ENCODE peak calls at places on chromosomes 4 and X, in four cellular contexts. Y is H9, U is H1, Z is IMR-90. P is an unnamed sample.

GRCh38 chr4:28774344-28774743 is 1913.7 kb downstream of the STIM2 start:
- DNase-seq in Y (no peak), U (no peak), Z (no peak), P (no peak)

GRCh38 chr4:142549726-142550463 is 296.2 kb downstream of the INPP4B start:
- DNase-seq in Y (no peak), U (no peak), Z (peak), P (peak)

GRCh38 chrX:25156323-25156722 is 140.6 kb upstream of the ARX start:
- DNase-seq in Y (no peak), U (no peak), Z (no peak), P (no peak)

GRCh38 chrX:78321809-78322208 is 5.6 kb downstream of the CYSLTR1 start:
- DNase-seq in Y (no peak), U (no peak), Z (no peak), P (no peak)

GRCh38 chrX:18886344-18887161 is 97.4 kb downstream of the PHKA2 start:
- DNase-seq in Y (peak), U (peak), Z (peak), P (peak)

GRCh38 chr4:89142691-89143669 is 31.6 kb downstream of the TIGD2 start:
- DNase-seq in Y (no peak), U (no peak), Z (no peak), P (no peak)

GRCh38 chrX:1679238-1679637 is 64.4 kb downstream of the ASMT start:
- DNase-seq in Y (no peak), U (no peak), Z (no peak), P (no peak)

GRCh38 chr4:15438939-15439524 is 11.2 kb downstream of the C1QTNF7 start:
- DNase-seq in Y (no peak), U (no peak), Z (peak), P (no peak)

GRCh38 chrX:13411496-13412207 is 91.8 kb upstream of the ATXN3L start:
- DNase-seq in Y (no peak), U (no peak), Z (no peak), P (peak)

GRCh38 chr4:135225551-135225950 is 1024.0 kb upstream of the PABPC4L start:
- DNase-seq in Y (no peak), U (no peak), Z (no peak), P (no peak)

GRCh38 chr4:37717575-37717974 is 31.4 kb upstream of the RELL1 start:
- DNase-seq in Y (no peak), U (no peak), Z (peak), P (no peak)

GRCh38 chr4:18464160-18464559 is 442.6 kb upstream of the LCORL start:
- DNase-seq in Y (no peak), U (no peak), Z (no peak), P (no peak)

GRCh38 chrX:112197845-112198244 is 115.3 kb upstream of the TRPC5 start:
- DNase-seq in Y (no peak), U (no peak), Z (no peak), P (no peak)

DNA sequence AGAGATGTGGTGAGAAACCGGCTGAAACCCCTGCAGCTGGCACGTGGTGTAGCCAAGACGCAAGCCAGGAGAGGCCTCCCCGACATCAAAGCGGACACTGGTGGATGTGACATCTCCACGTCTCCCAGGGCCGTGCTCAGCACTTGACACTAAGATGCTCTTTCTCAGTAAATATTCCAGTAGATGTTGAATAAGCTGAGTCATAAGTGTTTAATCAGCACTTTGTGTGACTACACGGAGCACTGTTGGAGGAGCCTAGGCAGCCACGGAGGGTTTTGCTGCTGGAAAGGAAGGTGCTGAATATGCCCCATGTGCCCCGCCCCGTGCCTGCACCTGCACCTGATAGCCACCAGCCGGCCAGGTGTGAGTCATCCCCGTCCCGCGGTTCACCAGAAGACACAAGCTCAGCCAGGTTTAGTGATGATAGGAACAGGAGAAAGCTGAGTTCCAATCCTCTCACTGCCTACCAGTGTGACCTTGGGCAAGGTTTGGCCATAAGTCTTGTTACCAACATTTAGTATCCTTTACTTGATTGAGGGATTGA is 29.0 kb upstream of the C4orf50 start:
- DNase-seq in Y (peak), U (peak), Z (no peak), P (peak)
- H3K56ac ChIP-seq in Y (no peak), U (no peak), Z (no peak), P (no peak)

DNA sequence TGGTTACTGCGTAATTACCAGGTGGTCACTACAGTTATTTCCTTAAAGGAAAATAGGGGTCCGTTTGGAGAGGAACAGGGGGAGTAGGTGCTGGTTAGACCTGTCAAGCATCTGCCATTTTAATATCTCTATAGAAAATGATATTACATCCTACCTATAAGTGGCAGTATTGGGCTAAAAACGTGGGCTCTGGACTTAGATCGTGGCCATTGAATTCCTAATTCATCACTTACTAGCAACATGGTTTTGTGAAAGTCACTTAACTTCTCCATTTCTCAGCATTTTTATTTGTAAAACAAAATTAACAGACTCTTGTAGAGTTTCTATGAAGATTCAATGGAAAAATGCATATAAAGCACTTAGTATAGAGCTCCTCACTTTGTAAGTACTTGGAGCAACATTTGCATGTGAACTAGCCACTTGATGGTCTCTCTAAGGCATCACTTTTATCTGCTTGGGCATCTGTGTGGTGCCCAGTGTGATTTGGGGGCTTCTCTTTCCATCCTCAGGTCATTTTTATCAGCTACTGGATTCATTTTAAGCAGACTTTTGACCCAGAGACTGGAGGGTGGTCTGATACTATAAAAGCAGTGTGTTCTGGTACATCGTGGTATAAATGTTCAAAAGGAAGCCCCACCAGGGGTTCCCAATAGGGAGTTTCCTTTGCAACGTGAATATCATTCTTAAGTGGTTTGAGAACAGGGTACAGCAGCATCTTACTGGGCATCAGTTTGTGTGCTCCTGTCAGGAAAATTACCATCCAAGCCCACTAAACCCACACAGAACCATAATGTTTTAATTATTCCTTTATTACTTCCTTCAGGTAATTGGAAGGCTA is 42.7 kb upstream of the RASSF6 start:
- DNase-seq in Y (no peak), U (no peak), Z (peak), P (peak)
- H2BK5ac ChIP-seq in Y (no peak), U (no peak), Z (peak), P (no peak)

GRCh38 chr4:113445286-113445685 is 316.3 kb downstream of the CAMK2D start:
- DNase-seq in Y (no peak), U (no peak), Z (peak), P (no peak)
- H3K4me2 ChIP-seq in Y (no peak), U (no peak), Z (peak), P (no peak)

DNA sequence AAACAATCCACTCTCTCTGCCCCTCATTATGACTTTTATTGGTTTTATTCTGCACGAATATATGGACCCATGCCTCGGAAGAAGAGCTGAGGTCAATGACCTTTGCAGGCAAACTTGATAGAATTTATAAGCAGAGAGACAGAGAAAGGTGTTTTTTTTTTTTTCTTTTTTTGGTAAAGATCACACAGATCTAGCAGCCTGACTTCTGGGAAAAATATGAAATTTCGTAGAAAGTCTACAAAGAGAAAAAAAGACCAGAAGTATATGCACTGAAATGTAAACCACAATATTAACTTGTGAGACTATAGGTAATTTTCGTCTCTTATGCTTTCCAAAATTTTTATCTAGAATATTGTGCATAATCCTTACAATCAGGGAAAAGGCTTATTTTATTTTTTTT is 61.6 kb downstream of the LEF1 start:
- DNase-seq in Y (no peak), U (no peak), Z (no peak), P (no peak)
- H3K56ac ChIP-seq in Y (no peak), U (no peak), Z (no peak), P (no peak)

DNA sequence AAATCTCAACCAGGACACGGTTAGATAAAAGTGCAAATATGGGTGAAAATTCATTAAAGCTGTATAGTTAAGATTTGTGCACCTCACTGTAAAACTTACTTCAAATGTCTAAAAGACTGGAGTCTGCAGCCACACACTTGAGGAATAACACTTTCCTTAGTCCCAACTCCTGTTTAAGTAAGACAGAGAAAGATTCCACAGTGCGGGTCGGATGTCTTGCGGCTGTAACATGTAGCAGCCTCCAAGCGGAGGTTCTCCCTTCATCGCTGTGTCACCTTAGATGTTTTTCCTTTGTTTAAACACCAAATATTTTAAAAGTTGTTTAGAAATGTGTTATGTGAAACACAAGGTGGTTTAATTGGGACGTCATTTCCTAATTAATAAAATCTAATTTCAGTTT is 905 bp upstream of the MAEA start:
- DNase-seq in Y (no peak), U (no peak), Z (no peak), P (no peak)
- H2BK5ac ChIP-seq in Y (no peak), U (no peak), Z (no peak), P (no peak)

GRCh38 chr4:22668301-22668700 is 24.4 kb upstream of the GBA3 start:
- DNase-seq in Y (no peak), U (no peak), Z (peak), P (no peak)
- H3K4me2 ChIP-seq in Y (no peak), U (no peak), Z (no peak), P (no peak)

DNA sequence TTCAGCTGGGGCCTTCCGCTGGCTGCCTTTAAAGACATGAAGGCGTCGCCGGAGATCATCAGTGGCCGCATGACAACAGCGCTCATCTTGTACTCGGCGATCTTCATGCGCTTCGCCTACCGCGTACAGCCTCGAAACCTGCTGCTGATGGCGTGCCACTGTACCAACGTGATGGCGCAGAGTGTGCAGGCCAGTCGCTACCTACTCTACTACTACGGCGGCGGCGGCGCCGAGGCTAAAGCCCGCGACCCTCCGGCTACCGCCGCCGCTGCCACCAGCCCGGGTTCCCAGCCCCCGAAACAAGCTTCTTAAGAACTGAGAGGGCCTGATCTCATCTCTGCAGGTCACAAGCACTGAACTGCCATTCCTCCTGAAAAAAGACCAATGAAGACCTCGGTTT is 437 bp downstream of the MPC1L start:
- DNase-seq in Y (no peak), U (no peak), Z (no peak), P (no peak)
- H3K56ac ChIP-seq in Y (no peak), U (no peak), Z (no peak), P (no peak)

GRCh38 chr4:1033840-1034551 is 22.6 kb downstream of the FGFRL1 start:
- DNase-seq in Y (no peak), U (no peak), Z (peak), P (no peak)
- H2BK5ac ChIP-seq in Y (no peak), U (no peak), Z (peak), P (no peak)

GRCh38 chrX:72031634-72032033 is 100.1 kb downstream of the RTL5 start:
- DNase-seq in Y (no peak), U (no peak), Z (no peak), P (no peak)

GRCh38 chrX:72028701-72029470 is 102.8 kb downstream of the RTL5 start:
- DNase-seq in Y (peak), U (peak), Z (no peak), P (no peak)

GRCh38 chrX:72031118-72031517 is 100.6 kb downstream of the RTL5 start:
- DNase-seq in Y (no peak), U (no peak), Z (no peak), P (no peak)

GRCh38 chrX:72029473-72030411 is 102.0 kb downstream of the RTL5 start:
- DNase-seq in Y (peak), U (peak), Z (peak), P (no peak)

GRCh38 chrX:72030431-72030830 is 101.3 kb downstream of the RTL5 start:
- DNase-seq in Y (peak), U (no peak), Z (no peak), P (no peak)
- H3K4me2 ChIP-seq in Y (no peak), U (no peak), Z (no peak), P (no peak)

DNA sequence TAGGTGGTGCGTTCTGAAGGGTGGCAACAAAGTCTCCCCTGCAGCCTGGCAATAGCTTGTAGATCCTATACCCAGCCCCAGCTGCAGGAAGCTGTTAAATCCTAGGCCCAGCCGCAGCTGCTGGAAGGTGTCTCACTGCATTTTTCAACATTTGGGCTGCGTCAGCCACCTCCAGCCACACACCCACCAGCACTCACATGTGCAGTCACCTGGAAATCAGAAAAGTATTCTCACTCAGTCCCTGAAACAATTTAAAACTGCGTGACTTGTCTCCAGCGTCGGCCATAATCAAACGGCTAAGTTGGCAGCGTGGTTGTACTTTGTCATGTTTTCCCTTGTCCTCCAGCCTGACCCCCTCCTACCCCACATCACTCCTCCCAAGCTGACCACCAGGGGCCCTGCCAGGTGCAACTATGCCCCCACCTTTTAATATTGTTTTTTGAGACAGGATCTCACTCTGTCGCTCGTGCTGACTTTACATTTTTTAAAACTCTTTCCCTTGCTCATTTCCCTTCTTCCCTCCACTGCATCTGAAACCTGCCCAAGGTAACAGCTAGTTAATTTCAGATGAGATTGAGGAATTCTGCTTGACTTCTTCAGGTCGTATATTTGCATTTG is 97.2 kb upstream of the FRG1 start:
- DNase-seq in Y (no peak), U (no peak), Z (no peak), P (no peak)
- H3K56ac ChIP-seq in Y (no peak), U (no peak), Z (no peak), P (no peak)

P was measured in mesendoderm.